ENCODE peak calls at places on chromosomes 13 and 19, in four cellular contexts. U is RWPE1, J is HS-27A, B is A172. X is an unnamed sample.

GRCh38 chr19:29714371-29714952 is 599 bp downstream of the C19orf12 start:
- DNase-seq in U (peak; percentile 7), J (no peak), B (peak; percentile 10), X (no peak)

GRCh38 chr13:61370520-61370919 is 45.1 kb downstream of the PCDH20 start:
- DNase-seq in U (no peak), J (no peak), B (no peak), X (no peak)

GRCh38 chr19:39599116-39599515 is 3.2 kb upstream of the LGALS13 start:
- DNase-seq in U (peak; percentile 16), J (peak; percentile 12), B (peak; percentile 32), X (no peak)

GRCh38 chr19:50322931-50323781 is 6.0 kb downstream of the KCNC3 start:
- DNase-seq in U (no peak), J (no peak), B (no peak), X (no peak)

GRCh38 chr13:106182404-106182803 is 353.1 kb downstream of the EFNB2 start:
- DNase-seq in U (peak; percentile 73), J (peak; percentile 40), B (peak; percentile 96), X (no peak)

GRCh38 chr13:99909836-99910619 is 61.5 kb downstream of the ZIC5 start:
- DNase-seq in U (no peak), J (no peak), B (no peak), X (no peak)

GRCh38 chr13:38262211-38262610 is 87.4 kb upstream of the UFM1 start:
- DNase-seq in U (no peak), J (peak; percentile 20), B (no peak), X (no peak)

GRCh38 chr13:74306496-74306895 is 172.3 kb upstream of the KLF12 start:
- DNase-seq in U (no peak), J (no peak), B (no peak), X (no peak)

GRCh38 chr19:52637718-52638585 is at the start of gene ZNF83:
- DNase-seq in U (peak; percentile 92), J (peak; percentile 77), B (peak; percentile 89), X (peak; percentile 62)

X was measured in SHP77.